ENCODE peak calls at places on chromosomes 3 and 15, in eight cellular contexts. One of them, this sample, is unnamed.

GRCh38 chr3:46477145-46477544 is 12.4 kb upstream of the LTF start:
- DNase-seq in bronchial epithelial cell: no peak
- DNase-seq in hepatic stellate cell: no peak
- DNase-seq in SW 1271: no peak
- DNase-seq in CD4-positive, CD25-positive, alpha-beta regulatory T cell: no peak
- DNase-seq in stimulated activated CD4-positive, alpha-beta T cell treated with anti-CD3 and anti-CD28 coated beads, Interleukin-4, amount 100 ng/mL, for 1 hour: no peak
- DNase-seq in NCI-H1436 treated with DMSO at 0.1 percent for 48 hours: no peak
- DNase-seq in mucosa of gallbladder: no peak
- DNase-seq in this sample: no peak

GRCh38 chr3:8938021-8938420 is 25.3 kb downstream of the RAD18 start:
- DNase-seq in SW 1271: peak
- DNase-seq in NCI-H1436 treated with DMSO at 0.1 percent for 48 hours: no peak
- DNase-seq in mucosa of gallbladder: no peak
- DNase-seq in hepatic stellate cell: no peak
- DNase-seq in CD4-positive, CD25-positive, alpha-beta regulatory T cell: no peak
- DNase-seq in stimulated activated CD4-positive, alpha-beta T cell treated with anti-CD3 and anti-CD28 coated beads, Interleukin-4, amount 100 ng/mL, for 1 hour: no peak
- DNase-seq in bronchial epithelial cell: peak
- DNase-seq in this sample: no peak

GRCh38 chr3:107315136-107315535 is 62.1 kb upstream of the CCDC54 start:
- DNase-seq in hepatic stellate cell: no peak
- DNase-seq in mucosa of gallbladder: no peak
- DNase-seq in CD4-positive, CD25-positive, alpha-beta regulatory T cell: no peak
- DNase-seq in NCI-H1436 treated with DMSO at 0.1 percent for 48 hours: no peak
- DNase-seq in stimulated activated CD4-positive, alpha-beta T cell treated with anti-CD3 and anti-CD28 coated beads, Interleukin-4, amount 100 ng/mL, for 1 hour: no peak
- DNase-seq in bronchial epithelial cell: peak
- DNase-seq in SW 1271: no peak
- DNase-seq in this sample: no peak

GRCh38 chr3:11555211-11555782 is 88.4 kb downstream of the VGLL4 start:
- DNase-seq in bronchial epithelial cell: no peak
- DNase-seq in mucosa of gallbladder: no peak
- DNase-seq in NCI-H1436 treated with DMSO at 0.1 percent for 48 hours: no peak
- DNase-seq in stimulated activated CD4-positive, alpha-beta T cell treated with anti-CD3 and anti-CD28 coated beads, Interleukin-4, amount 100 ng/mL, for 1 hour: no peak
- DNase-seq in CD4-positive, CD25-positive, alpha-beta regulatory T cell: no peak
- DNase-seq in SW 1271: no peak
- DNase-seq in hepatic stellate cell: no peak
- DNase-seq in this sample: no peak

GRCh38 chr3:14935577-14936345 is 11.6 kb upstream of the NR2C2 start:
- DNase-seq in bronchial epithelial cell: no peak
- DNase-seq in hepatic stellate cell: no peak
- DNase-seq in SW 1271: no peak
- DNase-seq in NCI-H1436 treated with DMSO at 0.1 percent for 48 hours: no peak
- DNase-seq in mucosa of gallbladder: no peak
- DNase-seq in CD4-positive, CD25-positive, alpha-beta regulatory T cell: no peak
- DNase-seq in stimulated activated CD4-positive, alpha-beta T cell treated with anti-CD3 and anti-CD28 coated beads, Interleukin-4, amount 100 ng/mL, for 1 hour: no peak
- DNase-seq in this sample: no peak

GRCh38 chr3:72485649-72486048 is 362.6 kb downstream of the SHQ1 start:
- DNase-seq in stimulated activated CD4-positive, alpha-beta T cell treated with anti-CD3 and anti-CD28 coated beads, Interleukin-4, amount 100 ng/mL, for 1 hour: no peak
- DNase-seq in NCI-H1436 treated with DMSO at 0.1 percent for 48 hours: no peak
- DNase-seq in hepatic stellate cell: no peak
- DNase-seq in mucosa of gallbladder: peak
- DNase-seq in SW 1271: no peak
- DNase-seq in bronchial epithelial cell: no peak
- DNase-seq in CD4-positive, CD25-positive, alpha-beta regulatory T cell: no peak
- DNase-seq in this sample: no peak

GRCh38 chr3:55202320-55202719 is 274.5 kb upstream of the LRTM1 start:
- DNase-seq in stimulated activated CD4-positive, alpha-beta T cell treated with anti-CD3 and anti-CD28 coated beads, Interleukin-4, amount 100 ng/mL, for 1 hour: no peak
- DNase-seq in SW 1271: no peak
- DNase-seq in CD4-positive, CD25-positive, alpha-beta regulatory T cell: no peak
- DNase-seq in hepatic stellate cell: peak
- DNase-seq in NCI-H1436 treated with DMSO at 0.1 percent for 48 hours: no peak
- DNase-seq in bronchial epithelial cell: peak
- DNase-seq in mucosa of gallbladder: no peak
- DNase-seq in this sample: peak

GRCh38 chr3:187798531-187799520 is 53.6 kb upstream of the BCL6 start:
- DNase-seq in hepatic stellate cell: no peak
- DNase-seq in CD4-positive, CD25-positive, alpha-beta regulatory T cell: peak
- DNase-seq in NCI-H1436 treated with DMSO at 0.1 percent for 48 hours: peak
- DNase-seq in SW 1271: no peak
- DNase-seq in bronchial epithelial cell: no peak
- DNase-seq in stimulated activated CD4-positive, alpha-beta T cell treated with anti-CD3 and anti-CD28 coated beads, Interleukin-4, amount 100 ng/mL, for 1 hour: no peak
- DNase-seq in mucosa of gallbladder: no peak
- DNase-seq in this sample: no peak

GRCh38 chr3:151686257-151686656 is 47.5 kb upstream of the AADACL2 start:
- DNase-seq in mucosa of gallbladder: no peak
- DNase-seq in bronchial epithelial cell: peak
- DNase-seq in NCI-H1436 treated with DMSO at 0.1 percent for 48 hours: no peak
- DNase-seq in SW 1271: no peak
- DNase-seq in hepatic stellate cell: no peak
- DNase-seq in stimulated activated CD4-positive, alpha-beta T cell treated with anti-CD3 and anti-CD28 coated beads, Interleukin-4, amount 100 ng/mL, for 1 hour: no peak
- DNase-seq in CD4-positive, CD25-positive, alpha-beta regulatory T cell: no peak
- DNase-seq in this sample: no peak

GRCh38 chr3:48463703-48464102 is 17.2 kb downstream of the ATRIP start:
- DNase-seq in CD4-positive, CD25-positive, alpha-beta regulatory T cell: no peak
- DNase-seq in bronchial epithelial cell: no peak
- DNase-seq in NCI-H1436 treated with DMSO at 0.1 percent for 48 hours: no peak
- DNase-seq in SW 1271: no peak
- DNase-seq in hepatic stellate cell: no peak
- DNase-seq in mucosa of gallbladder: no peak
- DNase-seq in stimulated activated CD4-positive, alpha-beta T cell treated with anti-CD3 and anti-CD28 coated beads, Interleukin-4, amount 100 ng/mL, for 1 hour: no peak
- DNase-seq in this sample: no peak

GRCh38 chr15:58268746-58269145 is 130.6 kb downstream of the AQP9 start:
- DNase-seq in hepatic stellate cell: no peak
- DNase-seq in stimulated activated CD4-positive, alpha-beta T cell treated with anti-CD3 and anti-CD28 coated beads, Interleukin-4, amount 100 ng/mL, for 1 hour: no peak
- DNase-seq in bronchial epithelial cell: no peak
- DNase-seq in mucosa of gallbladder: no peak
- DNase-seq in SW 1271: no peak
- DNase-seq in CD4-positive, CD25-positive, alpha-beta regulatory T cell: no peak
- DNase-seq in NCI-H1436 treated with DMSO at 0.1 percent for 48 hours: no peak
- DNase-seq in this sample: no peak

GRCh38 chr3:125634346-125634964 is 39.2 kb upstream of the OSBPL11 start:
- DNase-seq in NCI-H1436 treated with DMSO at 0.1 percent for 48 hours: no peak
- DNase-seq in mucosa of gallbladder: no peak
- DNase-seq in bronchial epithelial cell: no peak
- DNase-seq in hepatic stellate cell: no peak
- DNase-seq in stimulated activated CD4-positive, alpha-beta T cell treated with anti-CD3 and anti-CD28 coated beads, Interleukin-4, amount 100 ng/mL, for 1 hour: no peak
- DNase-seq in CD4-positive, CD25-positive, alpha-beta regulatory T cell: no peak
- DNase-seq in SW 1271: no peak
- DNase-seq in this sample: no peak

GRCh38 chr3:125593991-125594574 is 1.2 kb downstream of the OSBPL11 start:
- DNase-seq in hepatic stellate cell: no peak
- DNase-seq in NCI-H1436 treated with DMSO at 0.1 percent for 48 hours: no peak
- DNase-seq in mucosa of gallbladder: no peak
- DNase-seq in bronchial epithelial cell: peak
- DNase-seq in stimulated activated CD4-positive, alpha-beta T cell treated with anti-CD3 and anti-CD28 coated beads, Interleukin-4, amount 100 ng/mL, for 1 hour: no peak
- DNase-seq in SW 1271: no peak
- DNase-seq in CD4-positive, CD25-positive, alpha-beta regulatory T cell: no peak
- DNase-seq in this sample: no peak

GRCh38 chr3:72951259-72951722 is 45.3 kb upstream of the PPP4R2 start:
- DNase-seq in SW 1271: no peak
- DNase-seq in NCI-H1436 treated with DMSO at 0.1 percent for 48 hours: no peak
- DNase-seq in stimulated activated CD4-positive, alpha-beta T cell treated with anti-CD3 and anti-CD28 coated beads, Interleukin-4, amount 100 ng/mL, for 1 hour: no peak
- DNase-seq in hepatic stellate cell: no peak
- DNase-seq in CD4-positive, CD25-positive, alpha-beta regulatory T cell: peak
- DNase-seq in mucosa of gallbladder: no peak
- DNase-seq in bronchial epithelial cell: no peak
- DNase-seq in this sample: no peak

GRCh38 chr3:48404440-48405342 is 25.2 kb downstream of the PLXNB1 start:
- DNase-seq in hepatic stellate cell: peak
- DNase-seq in stimulated activated CD4-positive, alpha-beta T cell treated with anti-CD3 and anti-CD28 coated beads, Interleukin-4, amount 100 ng/mL, for 1 hour: no peak
- DNase-seq in mucosa of gallbladder: peak
- DNase-seq in NCI-H1436 treated with DMSO at 0.1 percent for 48 hours: no peak
- DNase-seq in CD4-positive, CD25-positive, alpha-beta regulatory T cell: no peak
- DNase-seq in bronchial epithelial cell: no peak
- DNase-seq in SW 1271: no peak
- DNase-seq in this sample: no peak

GRCh38 chr3:135237371-135237770 is 442.3 kb downstream of the EPHB1 start:
- DNase-seq in mucosa of gallbladder: no peak
- DNase-seq in bronchial epithelial cell: no peak
- DNase-seq in stimulated activated CD4-positive, alpha-beta T cell treated with anti-CD3 and anti-CD28 coated beads, Interleukin-4, amount 100 ng/mL, for 1 hour: no peak
- DNase-seq in NCI-H1436 treated with DMSO at 0.1 percent for 48 hours: no peak
- DNase-seq in SW 1271: no peak
- DNase-seq in CD4-positive, CD25-positive, alpha-beta regulatory T cell: no peak
- DNase-seq in hepatic stellate cell: no peak
- DNase-seq in this sample: no peak

GRCh38 chr15:49887604-49888340 is 231.3 kb downstream of the ATP8B4 start:
- DNase-seq in stimulated activated CD4-positive, alpha-beta T cell treated with anti-CD3 and anti-CD28 coated beads, Interleukin-4, amount 100 ng/mL, for 1 hour: no peak
- DNase-seq in NCI-H1436 treated with DMSO at 0.1 percent for 48 hours: no peak
- DNase-seq in CD4-positive, CD25-positive, alpha-beta regulatory T cell: no peak
- DNase-seq in hepatic stellate cell: no peak
- DNase-seq in mucosa of gallbladder: no peak
- DNase-seq in bronchial epithelial cell: no peak
- DNase-seq in SW 1271: no peak
- DNase-seq in this sample: no peak

GRCh38 chr15:98865397-98866339 is 141.9 kb downstream of the PGPEP1L start:
- DNase-seq in bronchial epithelial cell: peak
- DNase-seq in NCI-H1436 treated with DMSO at 0.1 percent for 48 hours: no peak
- DNase-seq in SW 1271: no peak
- DNase-seq in CD4-positive, CD25-positive, alpha-beta regulatory T cell: peak
- DNase-seq in stimulated activated CD4-positive, alpha-beta T cell treated with anti-CD3 and anti-CD28 coated beads, Interleukin-4, amount 100 ng/mL, for 1 hour: peak
- DNase-seq in hepatic stellate cell: peak
- DNase-seq in mucosa of gallbladder: peak
- DNase-seq in this sample: peak

GRCh38 chr3:43180027-43180426 is 74.1 kb upstream of the POMGNT2 start:
- DNase-seq in hepatic stellate cell: peak
- DNase-seq in SW 1271: peak
- DNase-seq in stimulated activated CD4-positive, alpha-beta T cell treated with anti-CD3 and anti-CD28 coated beads, Interleukin-4, amount 100 ng/mL, for 1 hour: no peak
- DNase-seq in mucosa of gallbladder: peak
- DNase-seq in NCI-H1436 treated with DMSO at 0.1 percent for 48 hours: no peak
- DNase-seq in bronchial epithelial cell: peak
- DNase-seq in CD4-positive, CD25-positive, alpha-beta regulatory T cell: peak
- DNase-seq in this sample: peak

GRCh38 chr15:96087180-96087886 is 243.2 kb upstream of the NR2F2 start:
- DNase-seq in mucosa of gallbladder: no peak
- DNase-seq in CD4-positive, CD25-positive, alpha-beta regulatory T cell: no peak
- DNase-seq in NCI-H1436 treated with DMSO at 0.1 percent for 48 hours: no peak
- DNase-seq in stimulated activated CD4-positive, alpha-beta T cell treated with anti-CD3 and anti-CD28 coated beads, Interleukin-4, amount 100 ng/mL, for 1 hour: no peak
- DNase-seq in bronchial epithelial cell: no peak
- DNase-seq in SW 1271: no peak
- DNase-seq in hepatic stellate cell: no peak
- DNase-seq in this sample: no peak

GRCh38 chr3:62134061-62134496 is 239.3 kb downstream of the FEZF2 start:
- DNase-seq in bronchial epithelial cell: peak
- DNase-seq in NCI-H1436 treated with DMSO at 0.1 percent for 48 hours: no peak
- DNase-seq in mucosa of gallbladder: peak
- DNase-seq in SW 1271: no peak
- DNase-seq in stimulated activated CD4-positive, alpha-beta T cell treated with anti-CD3 and anti-CD28 coated beads, Interleukin-4, amount 100 ng/mL, for 1 hour: no peak
- DNase-seq in CD4-positive, CD25-positive, alpha-beta regulatory T cell: no peak
- DNase-seq in hepatic stellate cell: no peak
- DNase-seq in this sample: peak